ENCODE peak calls at places on chromosomes 12 and 14, in six cellular contexts. Q is H4, W is EH, Y is T-helper 2 cell, Z is AG08395, V is NCI-H510A treated with DMSO at 0.1 percent for 48 hours. E is an unnamed sample.

GRCh38 chr12:65911321-65911720 is 87.0 kb downstream of the HMGA2 start:
- DNase-seq in Q (no peak), W (peak), Y (no peak), Z (peak), V (peak), E (peak)

GRCh38 chr12:20194171-20194570 is 174.2 kb upstream of the PDE3A start:
- DNase-seq in Q (peak), W (peak), Y (no peak), Z (peak), V (no peak), E (peak)

GRCh38 chr12:106303202-106303820 is 778 bp downstream of the TCP11L2 start:
- DNase-seq in Q (peak), W (peak), Y (peak), Z (peak), V (peak), E (no peak)

GRCh38 chr14:42556551-42556950 is 949.9 kb downstream of the LRFN5 start:
- DNase-seq in Q (no peak), W (no peak), Y (no peak), Z (no peak), V (no peak), E (peak)

GRCh38 chr12:132282031-132282949 is 47.1 kb downstream of the GALNT9 start:
- DNase-seq in Q (no peak), W (no peak), Y (no peak), Z (no peak), V (no peak), E (no peak)

GRCh38 chr14:49512147-49512551 is 74.0 kb downstream of the RPS29 start:
- DNase-seq in Q (peak), W (peak), Y (no peak), Z (peak), V (no peak), E (peak)

GRCh38 chr12:105025890-105026289 is 39.8 kb downstream of the NOPCHAP1 start:
- DNase-seq in Q (no peak), W (peak), Y (no peak), Z (peak), V (no peak), E (peak)

GRCh38 chr12:16062611-16063010 is 151.5 kb downstream of the DERA start:
- DNase-seq in Q (no peak), W (no peak), Y (no peak), Z (no peak), V (no peak), E (no peak)

GRCh38 chr12:1918875-1919236 is 404 bp upstream of the CACNA2D4 start:
- DNase-seq in Q (peak), W (no peak), Y (no peak), Z (no peak), V (no peak), E (no peak)

GRCh38 chr14:30034049-30034635 is 106.5 kb upstream of the PRKD1 start:
- DNase-seq in Q (peak), W (peak), Y (no peak), Z (peak), V (peak), E (no peak)

GRCh38 chr12:9687228-9687627 is 17.7 kb downstream of the CLEC2D start:
- DNase-seq in Q (peak), W (peak), Y (no peak), Z (no peak), V (no peak), E (peak)

GRCh38 chr12:46386360-46386867 is 13.8 kb upstream of the SLC38A2 start:
- DNase-seq in Q (peak), W (peak), Y (no peak), Z (peak), V (no peak), E (peak)

GRCh38 chr14:106268013-106268727 is 741.8 kb downstream of the TMEM121 start:
- DNase-seq in Q (no peak), W (no peak), Y (peak), Z (no peak), V (peak), E (no peak)

GRCh38 chr12:102950107-102950949 is 7.1 kb upstream of the ASCL1 start:
- DNase-seq in Q (no peak), W (no peak), Y (no peak), Z (no peak), V (peak), E (no peak)

GRCh38 chr12:27906127-27906500 is 66.4 kb downstream of the PTHLH start:
- DNase-seq in Q (no peak), W (no peak), Y (no peak), Z (no peak), V (no peak), E (no peak)

GRCh38 chr12:46459111-46459510 is 86.5 kb upstream of the SLC38A2 start:
- DNase-seq in Q (peak), W (peak), Y (peak), Z (peak), V (no peak), E (peak)

GRCh38 chr14:106790189-106791036 is 1264.0 kb downstream of the TMEM121 start:
- DNase-seq in Q (peak), W (no peak), Y (peak), Z (no peak), V (peak), E (peak)

GRCh38 chr12:50415899-50416479 is 15.3 kb downstream of the LARP4 start:
- DNase-seq in Q (no peak), W (no peak), Y (no peak), Z (no peak), V (no peak), E (no peak)

GRCh38 chr14:93059917-93060545 is 55.7 kb downstream of the ITPK1 start:
- DNase-seq in Q (no peak), W (no peak), Y (no peak), Z (no peak), V (no peak), E (no peak)

GRCh38 chr12:52872644-52873384 is 24.0 kb upstream of the KRT78 start:
- DNase-seq in Q (no peak), W (no peak), Y (no peak), Z (no peak), V (no peak), E (no peak)

GRCh38 chr14:71588028-71588427 is 344.2 kb upstream of the RGS6 start:
- DNase-seq in Q (no peak), W (peak), Y (no peak), Z (peak), V (no peak), E (no peak)

GRCh38 chr14:104366931-104367810 is 212.4 kb upstream of the C14orf180 start:
- DNase-seq in Q (no peak), W (no peak), Y (no peak), Z (no peak), V (no peak), E (no peak)

GRCh38 chr14:95818581-95818980 is 58.1 kb upstream of the TUNAR start:
- DNase-seq in Q (no peak), W (no peak), Y (no peak), Z (no peak), V (peak), E (no peak)

GRCh38 chr14:85254718-85255117 is 275.2 kb upstream of the FLRT2 start:
- DNase-seq in Q (no peak), W (no peak), Y (no peak), Z (no peak), V (no peak), E (no peak)

GRCh38 chr12:34298176-34298970 is 276.1 kb downstream of the ALG10 start:
- DNase-seq in Q (no peak), W (no peak), Y (no peak), Z (no peak), V (no peak), E (no peak)

GRCh38 chr12:101855364-101855884 is 22.0 kb upstream of the DRAM1 start:
- DNase-seq in Q (no peak), W (peak), Y (no peak), Z (no peak), V (no peak), E (no peak)

GRCh38 chr14:79564371-79564770 is 646.9 kb downstream of the DIO2 start:
- DNase-seq in Q (no peak), W (peak), Y (no peak), Z (no peak), V (no peak), E (no peak)